ENCODE peak calls at places on chromosomes 5 and 9, in ten cellular contexts. L, O, V, F, Z, G, K, R, P and W are unnamed samples.

GRCh38 chr9:133604214-133604613 is 5.0 kb downstream of the FAM163B start:
- DNase-seq in L (no peak), O (peak; percentile 13), V (peak; percentile 12), F (no peak), Z (no peak), G (no peak), K (peak; percentile 74), R (no peak), P (peak; percentile 45), W (no peak)

GRCh38 chr9:115328677-115329076 is 210.7 kb upstream of the TNC start:
- DNase-seq in L (no peak), O (no peak), V (no peak), F (no peak), Z (no peak), G (no peak), K (no peak), R (no peak), P (no peak), W (no peak)

GRCh38 chr5:111461261-111461671 is 51.1 kb downstream of the STARD4 start:
- DNase-seq in L (peak; percentile 12), O (no peak), V (no peak), F (peak; percentile 70), Z (peak; percentile 39), G (no peak), K (no peak), R (no peak), P (peak; percentile 58), W (peak; percentile 13)

GRCh38 chr9:69936427-69936826 is 107.2 kb upstream of the MAMDC2 start:
- DNase-seq in L (no peak), O (no peak), V (no peak), F (peak; percentile 78), Z (no peak), G (no peak), K (no peak), R (no peak), P (peak; percentile 20), W (no peak)

GRCh38 chr5:55306641-55307382 is 682 bp downstream of the DHX29 start:
- DNase-seq in L (no peak), O (no peak), V (no peak), F (peak; percentile 47), Z (no peak), G (no peak), K (no peak), R (no peak), P (no peak), W (no peak)

GRCh38 chr9:131078427-131079366 is 17.6 kb upstream of the AIF1L start:
- DNase-seq in L (no peak), O (no peak), V (no peak), F (no peak), Z (no peak), G (no peak), K (no peak), R (no peak), P (no peak), W (no peak)

GRCh38 chr5:27124590-27124989 is 86.2 kb upstream of the CDH9 start:
- DNase-seq in L (no peak), O (no peak), V (no peak), F (peak; percentile 11), Z (peak; percentile 33), G (no peak), K (no peak), R (no peak), P (peak; percentile 21), W (no peak)

GRCh38 chr5:78345485-78345884 is 14.9 kb upstream of the SCAMP1 start:
- DNase-seq in L (no peak), O (no peak), V (no peak), F (peak; percentile 35), Z (no peak), G (no peak), K (no peak), R (no peak), P (no peak), W (no peak)

GRCh38 chr9:16013826-16014225 is 461.0 kb downstream of the CCDC171 start:
- DNase-seq in L (no peak), O (no peak), V (no peak), F (no peak), Z (no peak), G (no peak), K (no peak), R (no peak), P (no peak), W (no peak)

GRCh38 chr5:150582281-150582791 is 58.1 kb upstream of the SYNPO start:
- DNase-seq in L (no peak), O (no peak), V (no peak), F (no peak), Z (no peak), G (no peak), K (no peak), R (no peak), P (peak; percentile 67), W (no peak)

GRCh38 chr9:33162721-33163311 is 4.3 kb downstream of the B4GALT1 start:
- DNase-seq in L (no peak), O (no peak), V (no peak), F (peak; percentile 93), Z (no peak), G (no peak), K (no peak), R (no peak), P (no peak), W (no peak)

GRCh38 chr5:134090482-134090881 is 24.0 kb upstream of the TCF7 start:
- DNase-seq in L (no peak), O (peak; percentile 72), V (peak; percentile 60), F (no peak), Z (no peak), G (peak; percentile 37), K (peak; percentile 91), R (no peak), P (no peak), W (no peak)